ENCODE peak calls at places on chromosomes 11 and 22, in six cellular contexts. Q, T, Y, M, V and E are unnamed samples.

GRCh38 chr11:61749607-61750217 is 2.7 kb upstream of the MYRF start:
- DNase-seq in V (no peak), Y (no peak), Q (peak; percentile 42), T (no peak), M (no peak), E (no peak)

GRCh38 chr11:12149672-12150225 is 39.4 kb downstream of the MICAL2 start:
- DNase-seq in V (peak; percentile 89), Q (peak; percentile 43), M (no peak), T (no peak), Y (peak; percentile 51), E (no peak)

GRCh38 chr11:20647976-20648565 is 21.3 kb upstream of the NELL1 start:
- DNase-seq in Q (peak; percentile 62), M (peak; percentile 8), T (no peak), V (peak; percentile 49), Y (peak; percentile 64), E (no peak)

GRCh38 chr11:13073119-13073981 is 64.2 kb downstream of the RASSF10 start:
- DNase-seq in Y (no peak), T (no peak), Q (peak; percentile 33), M (no peak), V (no peak), E (no peak)

GRCh38 chr11:68259122-68259959 is 12.4 kb downstream of the C11orf24 start:
- DNase-seq in Q (no peak), Y (no peak), T (no peak), M (no peak), V (no peak), E (no peak)

GRCh38 chr11:111736191-111736590 is 30.0 kb downstream of the PPP2R1B start:
- DNase-seq in M (peak; percentile 39), T (no peak), Q (peak; percentile 75), V (peak; percentile 75), Y (no peak), E (no peak)

GRCh38 chr11:35099278-35100018 is 39.5 kb upstream of the CD44 start:
- DNase-seq in M (no peak), T (no peak), Q (peak; percentile 80), V (peak; percentile 54), Y (no peak), E (no peak)

GRCh38 chr11:93054881-93055280 is 85.4 kb downstream of the MTNR1B start:
- DNase-seq in T (no peak), Q (peak; percentile 89), V (peak; percentile 98), Y (no peak), M (peak; percentile 86), E (no peak)

GRCh38 chr11:119845756-119846155 is 116.8 kb upstream of the NECTIN1 start:
- DNase-seq in M (no peak), T (peak; percentile 82), Q (no peak), Y (no peak), V (no peak), E (no peak)

GRCh38 chr11:83571301-83571700 is 285.1 kb upstream of the CCDC90B start:
- DNase-seq in Y (no peak), T (no peak), Q (peak; percentile 6), V (peak; percentile 83), M (peak; percentile 68), E (no peak)

GRCh38 chr11:11789735-11790369 is 51.9 kb upstream of the USP47 start:
- DNase-seq in Q (peak; percentile 47), V (peak; percentile 39), Y (no peak), T (no peak), M (no peak), E (no peak)

GRCh38 chr22:17941501-17942406 is 82.6 kb downstream of the MICAL3 start:
- DNase-seq in V (no peak), M (no peak), T (no peak), Q (no peak), Y (no peak), E (no peak)

GRCh38 chr22:42414565-42415298 is 17.5 kb downstream of the NFAM1 start:
- DNase-seq in Q (no peak), T (no peak), Y (no peak), V (no peak), M (no peak), E (no peak)

GRCh38 chr11:65651339-65651588 is 11.5 kb downstream of the RELA start:
- DNase-seq in V (no peak), T (no peak), Q (no peak), M (no peak), Y (no peak), E (no peak)

GRCh38 chr11:65653229-65654225 is 9.2 kb downstream of the RELA start:
- DNase-seq in T (no peak), Y (no peak), V (no peak), Q (peak; percentile 17), M (no peak), E (no peak)

GRCh38 chr11:65650547-65651338 is 12.0 kb downstream of the RELA start:
- DNase-seq in M (no peak), T (peak; percentile 86), V (no peak), Q (no peak), Y (no peak), E (no peak)

GRCh38 chr11:65651589-65652510 is 10.9 kb downstream of the RELA start:
- DNase-seq in Q (peak; percentile 43), T (peak; percentile 67), V (peak; percentile 83), M (no peak), Y (no peak), E (peak; percentile 18)

DNA sequence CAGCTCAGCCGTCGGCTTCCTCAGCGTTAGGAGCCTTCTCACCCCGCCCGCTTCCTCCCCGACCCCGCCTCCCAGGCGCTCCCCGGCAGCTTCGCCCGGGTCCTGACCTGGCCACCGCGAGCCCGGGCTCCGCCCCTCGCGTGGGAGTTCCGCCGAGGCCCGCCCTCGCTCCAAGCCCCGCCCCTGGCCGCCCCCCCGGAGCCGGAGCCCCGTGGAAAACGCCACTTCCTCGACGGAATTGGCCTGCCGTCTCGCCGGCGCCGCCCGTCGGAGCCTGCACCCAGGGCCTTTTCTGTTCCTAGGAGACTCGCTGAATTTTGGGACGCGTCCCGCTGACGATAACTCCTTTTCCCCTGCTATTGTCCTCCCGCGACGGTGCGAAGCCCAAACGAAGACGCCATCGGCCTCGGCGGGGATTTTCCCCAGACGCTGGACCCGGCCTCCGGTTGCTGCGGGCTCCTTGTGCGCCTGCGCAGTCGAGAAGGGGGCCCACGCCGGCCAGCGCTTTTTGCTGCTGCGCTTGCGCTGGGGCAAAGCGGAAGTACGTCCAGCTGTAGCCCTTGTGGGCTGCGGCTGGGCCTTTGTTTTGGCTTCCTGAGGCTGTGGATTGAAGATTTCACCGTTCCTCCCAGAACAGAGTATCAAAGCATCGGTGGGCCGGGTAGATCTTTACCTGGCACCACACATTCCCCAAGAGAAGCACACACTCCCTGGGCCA is 10.0 kb downstream of the RELA start:
- DNase-seq in M (peak; percentile 71), V (peak; percentile 95), T (peak; percentile 88), Q (peak; percentile 96), Y (peak; percentile 99), E (peak; percentile 88)
- TF ChIP-seq CTCF in M (no peak), V (no peak), T (no peak), Q (no peak), Y (no peak), E (no peak)

GRCh38 chr11:27596802-27597201 is 90.2 kb upstream of the LIN7C start:
- DNase-seq in T (no peak), Q (no peak), Y (no peak), M (no peak), V (no peak), E (no peak)

GRCh38 chr11:27603376-27603775 is 96.8 kb upstream of the LIN7C start:
- DNase-seq in M (no peak), V (no peak), Q (no peak), Y (no peak), T (no peak), E (no peak)

GRCh38 chr11:27596388-27596787 is 89.8 kb upstream of the LIN7C start:
- DNase-seq in T (no peak), V (no peak), M (no peak), Y (no peak), Q (no peak), E (no peak)

GRCh38 chr11:27600656-27601055 is 94.1 kb upstream of the LIN7C start:
- DNase-seq in M (no peak), V (no peak), Y (no peak), T (no peak), Q (no peak), E (no peak)

GRCh38 chr11:27599217-27599616 is 92.6 kb upstream of the LIN7C start:
- DNase-seq in T (no peak), Y (no peak), M (no peak), V (no peak), Q (no peak), E (no peak)
- TF ChIP-seq CTCF in T (no peak), Y (no peak), M (no peak), V (no peak), Q (no peak), E (no peak)

DNA sequence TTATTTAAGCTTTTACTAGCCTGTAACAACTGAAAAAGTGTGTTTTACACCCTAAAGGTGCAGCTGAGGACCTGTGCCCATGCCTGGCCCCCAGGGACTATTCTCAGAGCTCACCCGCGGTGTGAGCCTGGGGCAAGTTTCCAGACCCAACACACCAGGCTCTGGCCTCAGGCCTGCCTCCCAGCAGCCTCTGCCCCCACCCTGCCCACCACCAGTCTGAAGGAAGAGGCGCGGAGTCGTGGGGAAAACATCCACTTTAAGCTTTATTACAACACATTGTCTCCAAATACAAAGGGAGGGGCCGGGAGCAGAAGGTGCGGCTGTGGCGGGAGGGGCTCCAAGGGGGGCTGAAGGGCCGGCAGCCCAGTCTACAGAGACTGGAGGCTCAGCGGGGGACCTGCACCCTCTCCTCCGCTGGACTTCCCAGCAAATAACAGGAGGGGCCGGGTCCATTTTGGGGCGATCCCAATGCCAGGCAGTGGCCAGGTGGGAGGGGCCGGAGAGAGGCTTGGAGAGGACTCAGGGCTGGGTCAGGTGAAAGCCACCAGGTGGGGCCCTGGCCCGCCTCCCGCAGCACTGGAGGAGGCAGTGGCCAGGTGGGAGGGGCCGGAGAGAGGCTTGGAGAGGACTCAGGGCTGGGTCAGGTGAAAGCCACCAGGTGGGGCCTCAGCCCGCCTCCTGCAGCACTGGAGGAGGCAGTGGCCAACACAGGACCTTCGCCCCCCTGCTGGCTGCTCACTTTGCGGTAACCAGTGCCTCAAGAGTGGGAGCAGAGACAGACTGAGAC is 18.1 kb downstream of the DUSP8 start:
- DNase-seq in M (no peak), V (no peak), Y (no peak), T (peak; percentile 74), Q (no peak), E (no peak)
- TF ChIP-seq CTCF in M (no peak), V (no peak), Y (no peak), T (no peak), Q (no peak), E (no peak)

GRCh38 chr11:125112235-125112604 is 794 bp upstream of the TMEM218 start:
- DNase-seq in T (no peak), Q (no peak), Y (no peak), M (no peak), V (no peak), E (no peak)

GRCh38 chr11:125117429-125117828 is 6.0 kb upstream of the TMEM218 start:
- DNase-seq in Q (no peak), V (no peak), T (no peak), Y (no peak), M (no peak), E (no peak)

GRCh38 chr11:125111341-125112234 is at the start of gene TMEM218:
- DNase-seq in V (peak; percentile 99), Y (peak; percentile 95), M (peak; percentile 97), Q (peak; percentile 100), T (peak; percentile 99), E (peak; percentile 91)

GRCh38 chr11:125110996-125111340 is 458 bp downstream of the TMEM218 start:
- DNase-seq in M (no peak), T (no peak), V (no peak), Q (no peak), Y (no peak), E (no peak)

DNA sequence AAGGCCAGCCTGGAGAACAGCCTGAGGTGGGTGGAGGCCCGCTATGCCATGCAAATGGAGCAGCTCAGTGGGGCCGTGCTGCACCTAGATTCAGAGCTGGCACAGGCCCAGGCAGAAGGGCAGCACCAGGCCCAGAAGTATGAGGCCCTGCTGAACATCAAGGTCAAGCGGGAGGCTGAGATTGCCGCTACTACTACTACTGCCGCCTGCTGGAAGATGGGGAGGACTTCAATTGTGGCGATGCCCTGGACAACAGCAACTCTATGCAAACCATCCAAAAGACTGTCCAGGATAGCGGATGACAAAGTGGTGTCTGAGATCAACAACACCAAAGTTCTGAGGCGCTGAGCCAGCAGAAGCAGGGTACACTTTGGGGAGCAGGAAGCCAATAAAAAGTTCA is 3.1 kb upstream of the TMEM218 start:
- DNase-seq in M (no peak), V (no peak), T (no peak), Y (no peak), Q (no peak), E (no peak)
- TF ChIP-seq CTCF in M (peak; percentile 18), V (no peak), T (no peak), Y (no peak), Q (peak; percentile 34), E (no peak)